ENCODE peak calls at places on chromosomes 2 and 18, in seven cellular contexts. One of them, this sample, is unnamed.
A peak's percentile ranks its signal among the peaks of the same experiment; 100 is the strongest.

GRCh38 chr2:159093496-159093895 is 125.1 kb downstream of the TANC1 start:
- DNase-seq in SHP77 treated with DMSO at 0.1 percent for 48 hours: peak; percentile 11
- DNase-seq in NK-92 treated with Interleukin-12 subunit alpha and Interleukin-12 subunit beta, amount 100 ng/mL, for 24 hours: no peak
- DNase-seq in GM20000: no peak
- DNase-seq in RKO: no peak
- DNase-seq in immature natural killer cell: no peak
- DNase-seq in stimulated activated CD8-positive, alpha-beta memory T cell treated with anti-CD3 and anti-CD28 coated beads, Interleukin-12 subunit alpha, Interleukin-12 subunit beta, amount 100 ng/mL, for 1 hour: no peak
- DNase-seq in this sample: no peak

GRCh38 chr18:26471027-26471426 is 77.3 kb downstream of the KCTD1 start:
- DNase-seq in NK-92 treated with Interleukin-12 subunit alpha and Interleukin-12 subunit beta, amount 100 ng/mL, for 24 hours: no peak
- DNase-seq in SHP77 treated with DMSO at 0.1 percent for 48 hours: no peak
- DNase-seq in GM20000: no peak
- DNase-seq in RKO: no peak
- DNase-seq in immature natural killer cell: no peak
- DNase-seq in stimulated activated CD8-positive, alpha-beta memory T cell treated with anti-CD3 and anti-CD28 coated beads, Interleukin-12 subunit alpha, Interleukin-12 subunit beta, amount 100 ng/mL, for 1 hour: no peak
- DNase-seq in this sample: no peak

GRCh38 chr2:15779381-15780041 is 160.8 kb upstream of the MYCN start:
- DNase-seq in SHP77 treated with DMSO at 0.1 percent for 48 hours: no peak
- DNase-seq in NK-92 treated with Interleukin-12 subunit alpha and Interleukin-12 subunit beta, amount 100 ng/mL, for 24 hours: no peak
- DNase-seq in GM20000: no peak
- DNase-seq in stimulated activated CD8-positive, alpha-beta memory T cell treated with anti-CD3 and anti-CD28 coated beads, Interleukin-12 subunit alpha, Interleukin-12 subunit beta, amount 100 ng/mL, for 1 hour: no peak
- DNase-seq in immature natural killer cell: no peak
- DNase-seq in RKO: no peak
- DNase-seq in this sample: no peak

GRCh38 chr2:236498369-236498768 is 71.3 kb upstream of the ACKR3 start:
- DNase-seq in NK-92 treated with Interleukin-12 subunit alpha and Interleukin-12 subunit beta, amount 100 ng/mL, for 24 hours: no peak
- DNase-seq in GM20000: no peak
- DNase-seq in RKO: no peak
- DNase-seq in stimulated activated CD8-positive, alpha-beta memory T cell treated with anti-CD3 and anti-CD28 coated beads, Interleukin-12 subunit alpha, Interleukin-12 subunit beta, amount 100 ng/mL, for 1 hour: no peak
- DNase-seq in SHP77 treated with DMSO at 0.1 percent for 48 hours: no peak
- DNase-seq in immature natural killer cell: no peak
- DNase-seq in this sample: no peak

GRCh38 chr2:44751754-44752479 is 189.6 kb upstream of the SIX3 start:
- DNase-seq in stimulated activated CD8-positive, alpha-beta memory T cell treated with anti-CD3 and anti-CD28 coated beads, Interleukin-12 subunit alpha, Interleukin-12 subunit beta, amount 100 ng/mL, for 1 hour: no peak
- DNase-seq in GM20000: no peak
- DNase-seq in SHP77 treated with DMSO at 0.1 percent for 48 hours: no peak
- DNase-seq in NK-92 treated with Interleukin-12 subunit alpha and Interleukin-12 subunit beta, amount 100 ng/mL, for 24 hours: no peak
- DNase-seq in immature natural killer cell: no peak
- DNase-seq in RKO: no peak
- DNase-seq in this sample: no peak

GRCh38 chr2:38734299-38735058 is 16.7 kb downstream of the SRSF7 start:
- DNase-seq in stimulated activated CD8-positive, alpha-beta memory T cell treated with anti-CD3 and anti-CD28 coated beads, Interleukin-12 subunit alpha, Interleukin-12 subunit beta, amount 100 ng/mL, for 1 hour: no peak
- DNase-seq in NK-92 treated with Interleukin-12 subunit alpha and Interleukin-12 subunit beta, amount 100 ng/mL, for 24 hours: no peak
- DNase-seq in GM20000: no peak
- DNase-seq in SHP77 treated with DMSO at 0.1 percent for 48 hours: no peak
- DNase-seq in RKO: no peak
- DNase-seq in immature natural killer cell: no peak
- DNase-seq in this sample: no peak

GRCh38 chr18:79868811-79869541 is 71.2 kb downstream of the KCNG2 start:
- DNase-seq in NK-92 treated with Interleukin-12 subunit alpha and Interleukin-12 subunit beta, amount 100 ng/mL, for 24 hours: no peak
- DNase-seq in stimulated activated CD8-positive, alpha-beta memory T cell treated with anti-CD3 and anti-CD28 coated beads, Interleukin-12 subunit alpha, Interleukin-12 subunit beta, amount 100 ng/mL, for 1 hour: no peak
- DNase-seq in SHP77 treated with DMSO at 0.1 percent for 48 hours: no peak
- DNase-seq in GM20000: no peak
- DNase-seq in RKO: no peak
- DNase-seq in immature natural killer cell: no peak
- DNase-seq in this sample: no peak

GRCh38 chr2:13522917-13523821 is 806.4 kb downstream of the TRIB2 start:
- DNase-seq in immature natural killer cell: no peak
- DNase-seq in SHP77 treated with DMSO at 0.1 percent for 48 hours: no peak
- DNase-seq in NK-92 treated with Interleukin-12 subunit alpha and Interleukin-12 subunit beta, amount 100 ng/mL, for 24 hours: peak; percentile 11
- DNase-seq in RKO: peak; percentile 3
- DNase-seq in stimulated activated CD8-positive, alpha-beta memory T cell treated with anti-CD3 and anti-CD28 coated beads, Interleukin-12 subunit alpha, Interleukin-12 subunit beta, amount 100 ng/mL, for 1 hour: no peak
- DNase-seq in GM20000: peak; percentile 24
- DNase-seq in this sample: no peak

GRCh38 chr2:216695401-216695821 is at the start of gene IGFBP5:
- DNase-seq in RKO: no peak
- DNase-seq in stimulated activated CD8-positive, alpha-beta memory T cell treated with anti-CD3 and anti-CD28 coated beads, Interleukin-12 subunit alpha, Interleukin-12 subunit beta, amount 100 ng/mL, for 1 hour: no peak
- DNase-seq in NK-92 treated with Interleukin-12 subunit alpha and Interleukin-12 subunit beta, amount 100 ng/mL, for 24 hours: no peak
- DNase-seq in SHP77 treated with DMSO at 0.1 percent for 48 hours: peak; percentile 87
- DNase-seq in immature natural killer cell: no peak
- DNase-seq in GM20000: no peak
- DNase-seq in this sample: no peak

GRCh38 chr2:29799628-29800027 is 121.8 kb downstream of the ALK start:
- DNase-seq in SHP77 treated with DMSO at 0.1 percent for 48 hours: no peak
- DNase-seq in GM20000: no peak
- DNase-seq in NK-92 treated with Interleukin-12 subunit alpha and Interleukin-12 subunit beta, amount 100 ng/mL, for 24 hours: no peak
- DNase-seq in RKO: no peak
- DNase-seq in stimulated activated CD8-positive, alpha-beta memory T cell treated with anti-CD3 and anti-CD28 coated beads, Interleukin-12 subunit alpha, Interleukin-12 subunit beta, amount 100 ng/mL, for 1 hour: no peak
- DNase-seq in immature natural killer cell: no peak
- DNase-seq in this sample: no peak

GRCh38 chr18:7272268-7273049 is 41.6 kb downstream of the LRRC30 start:
- DNase-seq in immature natural killer cell: no peak
- DNase-seq in RKO: peak; percentile 27
- DNase-seq in SHP77 treated with DMSO at 0.1 percent for 48 hours: no peak
- DNase-seq in GM20000: no peak
- DNase-seq in stimulated activated CD8-positive, alpha-beta memory T cell treated with anti-CD3 and anti-CD28 coated beads, Interleukin-12 subunit alpha, Interleukin-12 subunit beta, amount 100 ng/mL, for 1 hour: no peak
- DNase-seq in NK-92 treated with Interleukin-12 subunit alpha and Interleukin-12 subunit beta, amount 100 ng/mL, for 24 hours: no peak
- DNase-seq in this sample: no peak

GRCh38 chr2:6069354-6069753 is 377.2 kb downstream of the SOX11 start:
- DNase-seq in GM20000: no peak
- DNase-seq in RKO: no peak
- DNase-seq in stimulated activated CD8-positive, alpha-beta memory T cell treated with anti-CD3 and anti-CD28 coated beads, Interleukin-12 subunit alpha, Interleukin-12 subunit beta, amount 100 ng/mL, for 1 hour: no peak
- DNase-seq in SHP77 treated with DMSO at 0.1 percent for 48 hours: peak; percentile 98
- DNase-seq in immature natural killer cell: no peak
- DNase-seq in NK-92 treated with Interleukin-12 subunit alpha and Interleukin-12 subunit beta, amount 100 ng/mL, for 24 hours: no peak
- DNase-seq in this sample: no peak

GRCh38 chr2:44543773-44544725 is 182.3 kb downstream of the CAMKMT start:
- DNase-seq in RKO: no peak
- DNase-seq in stimulated activated CD8-positive, alpha-beta memory T cell treated with anti-CD3 and anti-CD28 coated beads, Interleukin-12 subunit alpha, Interleukin-12 subunit beta, amount 100 ng/mL, for 1 hour: no peak
- DNase-seq in GM20000: no peak
- DNase-seq in NK-92 treated with Interleukin-12 subunit alpha and Interleukin-12 subunit beta, amount 100 ng/mL, for 24 hours: no peak
- DNase-seq in immature natural killer cell: no peak
- DNase-seq in SHP77 treated with DMSO at 0.1 percent for 48 hours: no peak
- DNase-seq in this sample: no peak

GRCh38 chr2:71778514-71779305 is 325.3 kb downstream of the DYSF start:
- DNase-seq in SHP77 treated with DMSO at 0.1 percent for 48 hours: no peak
- DNase-seq in GM20000: peak; percentile 1
- DNase-seq in stimulated activated CD8-positive, alpha-beta memory T cell treated with anti-CD3 and anti-CD28 coated beads, Interleukin-12 subunit alpha, Interleukin-12 subunit beta, amount 100 ng/mL, for 1 hour: no peak
- DNase-seq in immature natural killer cell: no peak
- DNase-seq in RKO: no peak
- DNase-seq in NK-92 treated with Interleukin-12 subunit alpha and Interleukin-12 subunit beta, amount 100 ng/mL, for 24 hours: no peak
- DNase-seq in this sample: no peak

GRCh38 chr18:44884446-44884845 is 203.8 kb downstream of the SETBP1 start:
- DNase-seq in immature natural killer cell: no peak
- DNase-seq in GM20000: no peak
- DNase-seq in SHP77 treated with DMSO at 0.1 percent for 48 hours: no peak
- DNase-seq in NK-92 treated with Interleukin-12 subunit alpha and Interleukin-12 subunit beta, amount 100 ng/mL, for 24 hours: no peak
- DNase-seq in RKO: no peak
- DNase-seq in stimulated activated CD8-positive, alpha-beta memory T cell treated with anti-CD3 and anti-CD28 coated beads, Interleukin-12 subunit alpha, Interleukin-12 subunit beta, amount 100 ng/mL, for 1 hour: no peak
- DNase-seq in this sample: no peak

GRCh38 chr18:12403601-12404506 is 3.9 kb upstream of the PRELID3A start:
- DNase-seq in stimulated activated CD8-positive, alpha-beta memory T cell treated with anti-CD3 and anti-CD28 coated beads, Interleukin-12 subunit alpha, Interleukin-12 subunit beta, amount 100 ng/mL, for 1 hour: no peak
- DNase-seq in GM20000: peak; percentile 4
- DNase-seq in SHP77 treated with DMSO at 0.1 percent for 48 hours: no peak
- DNase-seq in immature natural killer cell: no peak
- DNase-seq in RKO: peak; percentile 88
- DNase-seq in NK-92 treated with Interleukin-12 subunit alpha and Interleukin-12 subunit beta, amount 100 ng/mL, for 24 hours: no peak
- DNase-seq in this sample: no peak

GRCh38 chr2:43059183-43059897 is 167.1 kb downstream of the ZFP36L2 start:
- DNase-seq in immature natural killer cell: no peak
- DNase-seq in RKO: no peak
- DNase-seq in GM20000: peak; percentile 54
- DNase-seq in SHP77 treated with DMSO at 0.1 percent for 48 hours: no peak
- DNase-seq in NK-92 treated with Interleukin-12 subunit alpha and Interleukin-12 subunit beta, amount 100 ng/mL, for 24 hours: no peak
- DNase-seq in stimulated activated CD8-positive, alpha-beta memory T cell treated with anti-CD3 and anti-CD28 coated beads, Interleukin-12 subunit alpha, Interleukin-12 subunit beta, amount 100 ng/mL, for 1 hour: peak; percentile 12
- DNase-seq in this sample: no peak

GRCh38 chr2:18232731-18233438 is 327.6 kb downstream of the RDH14 start:
- DNase-seq in GM20000: no peak
- DNase-seq in RKO: no peak
- DNase-seq in stimulated activated CD8-positive, alpha-beta memory T cell treated with anti-CD3 and anti-CD28 coated beads, Interleukin-12 subunit alpha, Interleukin-12 subunit beta, amount 100 ng/mL, for 1 hour: no peak
- DNase-seq in NK-92 treated with Interleukin-12 subunit alpha and Interleukin-12 subunit beta, amount 100 ng/mL, for 24 hours: no peak
- DNase-seq in immature natural killer cell: no peak
- DNase-seq in SHP77 treated with DMSO at 0.1 percent for 48 hours: no peak
- DNase-seq in this sample: no peak